ENCODE peak calls at places on chromosomes 5 and 9, in five cellular contexts. W, F, E, L and U are unnamed samples.

GRCh38 chr5:139844472-139845145 is 49.0 kb downstream of the PSD2 start:
- DNase-seq in W (peak), F (peak), E (peak), L (peak), U (peak)

GRCh38 chr9:131649646-131650045 is 90.2 kb downstream of the RAPGEF1 start:
- DNase-seq in W (no peak), F (no peak), E (no peak), L (no peak), U (no peak)

GRCh38 chr9:89538874-89539273 is 41.0 kb upstream of the SEMA4D start:
- DNase-seq in W (no peak), F (no peak), E (no peak), L (no peak), U (no peak)

GRCh38 chr5:24110019-24110615 is 534.7 kb downstream of the CDH10 start:
- DNase-seq in W (no peak), F (no peak), E (no peak), L (no peak), U (no peak)

GRCh38 chr5:53333160-53333559 is 147.3 kb upstream of the FST start:
- DNase-seq in W (no peak), F (no peak), E (peak), L (no peak), U (no peak)

GRCh38 chr9:128550226-128550625 is 2.2 kb upstream of the SPTAN1 start:
- DNase-seq in W (no peak), F (no peak), E (no peak), L (no peak), U (no peak)

GRCh38 chr9:27204578-27204977 is 92.4 kb downstream of the EQTN start:
- DNase-seq in W (no peak), F (no peak), E (peak), L (no peak), U (no peak)

GRCh38 chr5:109322694-109323093 is 87.1 kb downstream of the PJA2 start:
- DNase-seq in W (no peak), F (no peak), E (no peak), L (no peak), U (no peak)

GRCh38 chr5:161372682-161373344 is 173.7 kb downstream of the GABRB2 start:
- DNase-seq in W (no peak), F (no peak), E (no peak), L (no peak), U (no peak)

GRCh38 chr5:146467729-146468128 is 20.6 kb downstream of the TCERG1 start:
- DNase-seq in W (no peak), F (no peak), E (no peak), L (no peak), U (no peak)

GRCh38 chr9:764105-764524 is 77.4 kb upstream of the DMRT1 start:
- DNase-seq in W (peak), F (no peak), E (peak), L (no peak), U (no peak)

GRCh38 chr5:132658383-132659302 is 670 bp downstream of the IL13 start:
- DNase-seq in W (no peak), F (no peak), E (no peak), L (no peak), U (no peak)

GRCh38 chr5:132653716-132654115 is 4.3 kb upstream of the IL13 start:
- DNase-seq in W (no peak), F (no peak), E (no peak), L (no peak), U (no peak)

GRCh38 chr5:132656774-132657355 is 1.1 kb upstream of the IL13 start:
- DNase-seq in W (no peak), F (no peak), E (no peak), L (no peak), U (no peak)

GRCh38 chr5:132657676-132658382 is at the start of gene IL13:
- DNase-seq in W (no peak), F (no peak), E (no peak), L (no peak), U (no peak)

GRCh38 chr5:132655821-132656773 is 1.9 kb upstream of the IL13 start:
- DNase-seq in W (no peak), F (no peak), E (no peak), L (peak), U (no peak)
- TF ChIP-seq CTCF in W (no peak), F (no peak), E (peak), L (no peak), U (no peak)

GRCh38 chr5:177446184-177447065 is at the start of gene PRR7:
- DNase-seq in W (no peak), F (peak), E (peak), L (peak), U (no peak)
- TF ChIP-seq CTCF in W (no peak), F (no peak), E (peak), L (no peak), U (no peak)

DNA sequence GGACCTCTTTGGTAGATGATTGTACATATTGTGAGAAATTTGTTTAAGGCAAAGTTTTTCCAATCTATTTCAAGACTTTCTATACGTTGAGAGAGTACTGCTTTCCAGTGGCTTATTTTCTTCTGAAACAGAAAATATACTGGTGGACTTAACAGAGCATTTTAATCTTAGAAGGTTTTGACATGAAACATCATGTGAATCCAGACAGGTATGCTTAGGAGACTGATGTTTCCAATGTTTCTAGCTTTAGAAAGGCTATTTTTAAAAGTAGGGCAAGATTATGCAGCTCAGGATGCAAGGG is 71.0 kb downstream of the PIK3R1 start:
- DNase-seq in W (no peak), F (no peak), E (no peak), L (no peak), U (no peak)
- TF ChIP-seq CTCF in W (no peak), F (no peak), E (no peak), L (no peak), U (no peak)

GRCh38 chr5:14056039-14056438 is 87.1 kb upstream of the TRIO start:
- DNase-seq in W (no peak), F (no peak), E (no peak), L (no peak), U (no peak)

GRCh38 chr5:14057289-14057688 is 85.9 kb upstream of the TRIO start:
- DNase-seq in W (no peak), F (no peak), E (no peak), L (no peak), U (no peak)

GRCh38 chr5:14050821-14051220 is 92.3 kb upstream of the TRIO start:
- DNase-seq in W (no peak), F (no peak), E (peak), L (no peak), U (no peak)

GRCh38 chr5:14054111-14054854 is 88.9 kb upstream of the TRIO start:
- DNase-seq in W (no peak), F (no peak), E (peak), L (no peak), U (no peak)

DNA sequence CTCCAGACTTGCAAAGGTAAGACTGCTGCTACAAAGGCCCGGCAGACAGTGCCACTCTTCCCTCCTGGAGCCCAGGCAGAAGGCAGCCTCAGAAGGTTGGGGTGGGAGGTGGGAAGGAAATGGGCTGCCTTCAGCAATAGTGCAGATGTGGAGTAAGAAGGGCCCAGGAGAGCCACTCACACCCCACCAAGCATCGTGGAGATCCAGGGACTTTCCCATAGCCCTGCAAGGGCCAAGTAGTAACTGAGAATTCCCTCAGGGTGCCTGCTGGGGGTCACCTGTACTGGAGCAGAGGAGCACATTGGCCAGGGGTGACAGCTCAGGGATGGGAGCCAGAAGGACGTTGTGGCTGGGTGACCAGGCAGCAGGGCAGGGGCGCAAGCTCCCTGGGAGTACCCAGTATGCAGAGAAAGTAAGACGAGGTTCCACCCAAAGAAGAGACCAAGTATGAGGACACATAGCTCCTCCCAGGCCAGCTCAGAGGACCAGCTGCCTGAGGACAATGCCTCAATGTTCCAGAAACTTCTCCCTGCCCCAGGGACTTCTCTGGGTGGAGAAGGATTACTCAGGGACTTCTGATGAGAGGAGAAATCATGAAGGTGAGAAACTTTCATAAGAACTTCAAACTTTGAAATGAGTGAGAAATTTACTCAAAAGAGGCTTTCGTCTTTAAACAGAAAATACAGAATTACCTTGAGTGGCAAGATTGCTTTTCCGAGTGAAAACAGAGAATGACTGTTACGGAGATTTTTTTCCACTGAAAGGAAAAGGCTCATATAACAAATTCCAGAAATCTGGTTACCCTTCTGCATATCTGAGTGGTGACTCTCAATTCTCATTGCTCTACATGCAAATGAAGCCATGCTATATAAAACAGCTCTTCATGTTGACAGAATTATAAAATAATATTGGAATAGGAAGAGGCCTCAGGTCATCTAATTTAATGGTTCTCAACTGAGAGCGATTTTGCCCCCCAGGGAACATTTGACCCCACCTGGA is 87.9 kb upstream of the TRIO start:
- DNase-seq in W (no peak), F (no peak), E (peak), L (no peak), U (no peak)
- TF ChIP-seq CTCF in W (no peak), F (no peak), E (no peak), L (no peak), U (no peak)

GRCh38 chr5:126965487-126965886 is 64.9 kb downstream of the MARCHF3 start:
- DNase-seq in W (no peak), F (no peak), E (no peak), L (no peak), U (no peak)

GRCh38 chr5:126965061-126965475 is 65.3 kb downstream of the MARCHF3 start:
- DNase-seq in W (no peak), F (no peak), E (peak), L (no peak), U (no peak)

GRCh38 chr5:126961702-126962101 is 68.7 kb downstream of the MARCHF3 start:
- DNase-seq in W (no peak), F (no peak), E (peak), L (no peak), U (no peak)

GRCh38 chr5:126961128-126961527 is 69.2 kb downstream of the MARCHF3 start:
- DNase-seq in W (no peak), F (no peak), E (peak), L (no peak), U (no peak)

DNA sequence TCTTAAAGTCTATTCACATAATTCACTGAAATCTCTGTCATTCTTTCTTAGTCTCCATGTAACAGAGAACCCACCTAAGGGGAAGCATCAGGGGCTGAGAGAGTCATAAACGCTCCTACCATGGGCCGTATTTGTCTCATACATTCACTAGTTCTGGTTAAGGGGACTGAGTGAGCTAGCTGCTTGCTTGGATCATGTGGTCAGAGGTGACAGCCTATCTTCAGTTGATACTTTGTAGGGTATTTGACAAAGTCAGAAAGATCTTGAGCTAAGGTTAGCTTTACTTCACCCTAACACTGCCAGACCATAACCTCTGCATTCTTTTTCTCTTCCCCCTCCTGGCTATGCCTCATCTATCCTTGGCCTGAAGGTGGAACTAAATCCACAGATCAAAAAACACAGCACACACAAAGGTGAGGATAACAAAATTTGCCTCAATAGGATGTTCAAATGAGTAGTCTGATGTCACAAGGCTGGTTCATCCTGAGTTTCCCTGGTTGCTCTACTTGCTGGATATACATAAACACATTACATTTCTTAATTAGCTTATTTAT is 66.5 kb downstream of the MARCHF3 start:
- DNase-seq in W (no peak), F (no peak), E (no peak), L (no peak), U (no peak)
- TF ChIP-seq CTCF in W (no peak), F (no peak), E (no peak), L (no peak), U (no peak)

GRCh38 chr9:73080110-73080683 is 71.5 kb upstream of the ANXA1 start:
- DNase-seq in W (no peak), F (no peak), E (no peak), L (no peak), U (no peak)

GRCh38 chr9:73083519-73083918 is 68.1 kb upstream of the ANXA1 start:
- DNase-seq in W (no peak), F (no peak), E (no peak), L (no peak), U (no peak)

GRCh38 chr9:73077625-73078030 is 74.0 kb upstream of the ANXA1 start:
- DNase-seq in W (no peak), F (no peak), E (no peak), L (no peak), U (no peak)

GRCh38 chr9:73081979-73082657 is 69.5 kb upstream of the ANXA1 start:
- DNase-seq in W (peak), F (no peak), E (peak), L (no peak), U (no peak)

GRCh38 chr9:73079326-73079725 is 72.3 kb upstream of the ANXA1 start:
- DNase-seq in W (peak), F (no peak), E (no peak), L (no peak), U (no peak)
- TF ChIP-seq CTCF in W (peak), F (no peak), E (no peak), L (no peak), U (no peak)

GRCh38 chr5:62143268-62144229 is 162.5 kb upstream of the KIF2A start:
- DNase-seq in W (peak), F (no peak), E (peak), L (no peak), U (no peak)
- TF ChIP-seq CTCF in W (peak), F (peak), E (peak), L (no peak), U (no peak)